ENCODE peak calls at places on chromosome 15, in five cellular contexts. P, S, H, A and R are unnamed samples.

GRCh38 chr15:62928996-62929350 is 113.6 kb upstream of the TPM1 start:
- DNase-seq in S (peak), P (peak), A (no peak), H (peak), R (peak)

GRCh38 chr15:82750831-82751181 is 41.1 kb upstream of the AP3B2 start:
- DNase-seq in S (no peak), P (peak), A (no peak), H (no peak), R (peak)

GRCh38 chr15:44584162-44584749 is 47.3 kb downstream of the EIF3J start:
- DNase-seq in S (peak), P (peak), A (no peak), H (peak), R (peak)

GRCh38 chr15:89017370-89018066 is 70.7 kb upstream of the ABHD2 start:
- DNase-seq in A (peak), H (peak), S (peak), P (peak), R (peak)

GRCh38 chr15:74006774-74007639 is 12.5 kb downstream of the PML start:
- DNase-seq in P (no peak), H (no peak), A (no peak), S (no peak), R (no peak)

GRCh38 chr15:43912991-43913927 is 86.5 kb downstream of the WDR76 start:
- DNase-seq in A (peak), H (peak), S (peak), P (peak), R (peak)

GRCh38 chr15:52483712-52484111 is 45.0 kb downstream of the MYO5A start:
- DNase-seq in P (peak), H (peak), A (no peak), S (no peak), R (peak)

GRCh38 chr15:73518876-73519594 is 76.1 kb downstream of the REC114 start:
- DNase-seq in P (no peak), S (no peak), A (no peak), H (no peak), R (no peak)

GRCh38 chr15:44385344-44385942 is 42.0 kb upstream of the CTDSPL2 start:
- DNase-seq in A (no peak), H (no peak), S (no peak), P (no peak), R (no peak)

GRCh38 chr15:89822951-89823701 is 8.5 kb upstream of the ANPEP start:
- DNase-seq in H (peak), P (peak), A (no peak), S (no peak), R (peak)

GRCh38 chr15:25905140-25905539 is 42.0 kb upstream of the ATP10A start:
- DNase-seq in S (no peak), H (no peak), P (peak), A (peak), R (peak)

GRCh38 chr15:32919749-32920414 is 202.1 kb downstream of the GREM1 start:
- DNase-seq in P (no peak), A (peak), H (no peak), S (no peak), R (no peak)

GRCh38 chr15:63517202-63517601 is 12.8 kb downstream of the USP3 start:
- DNase-seq in H (no peak), S (no peak), A (no peak), P (no peak), R (no peak)

GRCh38 chr15:51776952-51777574 is 25.7 kb downstream of the TMOD2 start:
- DNase-seq in S (peak), H (peak), A (peak), P (peak), R (peak)

GRCh38 chr15:62417444-62417843 is 252.4 kb upstream of the C2CD4B start:
- DNase-seq in H (no peak), A (no peak), P (no peak), S (no peak), R (peak)

GRCh38 chr15:77599899-77600298 is 32.8 kb downstream of the LINGO1 start:
- DNase-seq in P (peak), H (no peak), S (no peak), A (no peak), R (peak)

GRCh38 chr15:43775411-43775965 is 1.3 kb downstream of the ELL3 start:
- DNase-seq in H (peak), S (peak), P (peak), A (no peak), R (peak)

GRCh38 chr15:59372352-59373211 is at the start of gene MYO1E:
- DNase-seq in P (peak), H (peak), A (peak), S (peak), R (peak)

GRCh38 chr15:57470543-57470942 is 94.2 kb downstream of the CGNL1 start:
- DNase-seq in H (no peak), S (no peak), P (no peak), A (no peak), R (no peak)

GRCh38 chr15:91184441-91184840 is 84.4 kb downstream of the SV2B start:
- DNase-seq in H (no peak), A (no peak), P (no peak), S (no peak), R (no peak)

GRCh38 chr15:39235084-39235795 is 345.6 kb upstream of the THBS1 start:
- DNase-seq in A (no peak), S (no peak), H (peak), P (peak), R (peak)

GRCh38 chr15:31392761-31393401 is 66.2 kb downstream of the KLF13 start:
- DNase-seq in P (no peak), A (no peak), S (no peak), H (no peak), R (no peak)

GRCh38 chr15:32993285-32993684 is 201.2 kb downstream of the FMN1 start:
- DNase-seq in A (no peak), S (no peak), H (no peak), P (peak), R (peak)

GRCh38 chr15:23648920-23649515 is 1.4 kb upstream of the MAGEL2 start:
- DNase-seq in A (no peak), P (no peak), S (no peak), H (no peak), R (peak)

GRCh38 chr15:25852696-25853524 is 10.2 kb downstream of the ATP10A start:
- DNase-seq in P (no peak), A (no peak), S (no peak), H (no peak), R (no peak)

GRCh38 chr15:88882745-88883144 is 12.6 kb downstream of the HAPLN3 start:
- DNase-seq in A (no peak), P (peak), H (no peak), S (no peak), R (peak)

GRCh38 chr15:95845862-95846515 is 484.5 kb upstream of the NR2F2 start:
- DNase-seq in A (no peak), H (no peak), P (no peak), S (no peak), R (no peak)

GRCh38 chr15:47951761-47952160 is 169.0 kb upstream of the SLC24A5 start:
- DNase-seq in A (no peak), S (no peak), H (no peak), P (no peak), R (no peak)

GRCh38 chr15:61682891-61683500 is 377.3 kb downstream of the VPS13C start:
- DNase-seq in A (no peak), P (no peak), H (no peak), S (no peak), R (no peak)

GRCh38 chr15:63244399-63244798 is 33.0 kb upstream of the APH1B start:
- DNase-seq in A (no peak), H (peak), S (no peak), P (peak), R (peak)

GRCh38 chr15:90561344-90562244 is 31.9 kb downstream of the CRTC3 start:
- DNase-seq in H (no peak), P (no peak), S (no peak), A (peak), R (no peak)

GRCh38 chr15:60070838-60071493 is 66.9 kb downstream of the FOXB1 start:
- DNase-seq in P (peak), H (peak), A (peak), S (peak), R (peak)

GRCh38 chr15:44598066-44598465 is 61.1 kb downstream of the EIF3J start:
- DNase-seq in A (no peak), S (no peak), H (no peak), P (no peak), R (no peak)

GRCh38 chr15:101489633-101490407 is at the start of gene PCSK6:
- DNase-seq in A (no peak), H (no peak), P (no peak), S (no peak), R (peak)

GRCh38 chr15:98699591-98700424 is 51.5 kb downstream of the IGF1R start:
- DNase-seq in P (no peak), A (no peak), S (no peak), H (no peak), R (no peak)

GRCh38 chr15:47803767-47804166 is 86.5 kb downstream of the SEMA6D start:
- DNase-seq in H (peak), P (peak), S (no peak), A (no peak), R (peak)

GRCh38 chr15:89413877-89414276 is 79.3 kb upstream of the POLG start:
- DNase-seq in S (no peak), H (peak), A (no peak), P (peak), R (peak)

GRCh38 chr15:90956551-90957104 is 1.9 kb downstream of the RCCD1 start:
- DNase-seq in S (no peak), H (peak), A (no peak), P (peak), R (peak)

GRCh38 chr15:92438471-92438870 is 44.8 kb downstream of the ST8SIA2 start:
- DNase-seq in S (no peak), P (no peak), H (peak), A (no peak), R (no peak)

GRCh38 chr15:83854314-83854713 is 200.4 kb downstream of the ADAMTSL3 start:
- DNase-seq in P (peak), S (no peak), A (no peak), H (peak), R (peak)

GRCh38 chr15:65612949-65613348 is 2.0 kb upstream of the INTS14 start:
- DNase-seq in S (no peak), P (no peak), H (no peak), A (no peak), R (no peak)

GRCh38 chr15:65613365-65613764 is 2.4 kb upstream of the INTS14 start:
- DNase-seq in A (no peak), S (no peak), P (no peak), H (no peak), R (no peak)

GRCh38 chr15:65611888-65612615 is 1.1 kb upstream of the INTS14 start:
- DNase-seq in H (no peak), S (no peak), P (no peak), A (no peak), R (no peak)

GRCh38 chr15:65612616-65612946 is 1.6 kb upstream of the INTS14 start:
- DNase-seq in A (no peak), H (peak), P (peak), S (no peak), R (peak)

DNA sequence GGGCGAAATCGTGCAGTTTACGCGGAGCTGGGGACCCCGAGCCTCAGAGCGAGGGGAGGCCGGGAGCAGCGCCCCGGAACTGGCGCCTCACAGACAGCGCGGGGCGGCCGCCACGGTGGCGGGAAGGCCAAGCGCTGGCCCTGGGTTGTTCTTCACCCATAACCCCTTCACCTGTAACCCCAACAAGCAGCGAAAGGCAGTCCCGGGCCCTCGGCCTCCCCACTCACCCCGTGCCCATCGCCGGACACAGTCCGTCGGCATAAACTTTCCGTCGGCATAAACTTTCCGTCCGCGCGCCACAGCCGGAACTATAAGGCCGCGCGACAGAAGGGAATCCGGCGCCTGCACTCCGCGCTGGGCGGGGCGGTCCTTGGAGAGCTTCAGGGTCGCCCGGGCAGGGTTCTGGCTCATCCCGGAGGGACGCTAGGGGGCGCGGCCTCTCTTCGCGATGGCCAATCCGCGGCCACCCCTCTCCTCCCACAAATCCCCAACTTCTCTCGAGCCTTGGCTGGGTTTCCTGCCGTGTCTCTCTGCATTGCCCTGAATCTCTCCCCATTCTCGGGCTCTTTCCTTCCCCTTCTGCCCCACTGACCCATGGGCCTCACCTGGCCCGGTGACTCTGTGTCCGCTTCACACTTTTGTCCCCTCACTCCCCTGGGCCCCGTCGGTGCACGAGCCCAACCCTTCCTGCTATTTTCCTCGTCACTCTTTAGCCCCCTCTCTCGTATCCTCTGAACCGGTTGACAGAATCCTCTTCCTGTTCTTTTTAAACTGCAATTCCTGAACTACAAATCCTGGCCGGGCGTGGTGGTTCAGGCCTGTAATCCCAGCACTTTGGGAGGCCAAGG is at the start of gene INTS14:
- DNase-seq in P (peak), A (peak), H (peak), S (peak), R (peak)
- TF ChIP-seq CTCF in P (peak), A (peak), H (peak), S (peak), R (peak)

GRCh38 chr15:34370643-34371042 is 3.6 kb upstream of the LPCAT4 start:
- DNase-seq in S (no peak), A (no peak), P (no peak), H (no peak), R (no peak)

GRCh38 chr15:34367128-34368081 is at the start of gene LPCAT4:
- DNase-seq in P (peak), A (peak), H (peak), S (peak), R (peak)

GRCh38 chr15:34373951-34374350 is 7.0 kb upstream of the LPCAT4 start:
- DNase-seq in H (no peak), A (no peak), S (no peak), P (no peak), R (no peak)

GRCh38 chr15:34366271-34367043 is 539 bp downstream of the LPCAT4 start:
- DNase-seq in S (no peak), H (peak), A (no peak), P (peak), R (peak)

DNA sequence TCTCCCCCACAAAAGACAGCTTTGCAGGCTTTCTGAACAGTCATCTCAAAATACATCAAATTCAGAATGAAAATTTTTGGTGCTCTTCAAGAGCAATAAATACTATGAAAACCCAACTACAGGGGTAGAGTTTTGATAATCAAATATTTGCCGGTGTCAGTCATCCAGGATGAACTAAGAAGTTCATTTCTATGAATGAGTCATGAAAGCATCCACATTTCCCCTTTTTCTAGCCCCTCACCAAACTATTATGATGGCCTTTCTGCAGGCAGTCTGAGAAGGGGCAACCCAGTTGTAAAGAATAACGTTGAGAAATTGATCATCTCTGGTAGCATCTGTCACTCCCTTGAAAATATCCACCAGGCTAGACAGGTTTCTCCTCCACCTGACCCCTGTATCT is 3.1 kb upstream of the LPCAT4 start:
- DNase-seq in P (no peak), H (no peak), A (no peak), S (no peak), R (no peak)
- H3K4me3 ChIP-seq in P (no peak), H (no peak), A (no peak), S (no peak), R (no peak)

GRCh38 chr15:78791357-78791756 is 19.9 kb downstream of the ADAMTS7 start:
- DNase-seq in H (no peak), S (no peak), P (no peak), A (no peak), R (no peak)

GRCh38 chr15:78789615-78790014 is 21.6 kb downstream of the ADAMTS7 start:
- DNase-seq in A (no peak), P (no peak), H (no peak), S (no peak), R (no peak)

GRCh38 chr15:78795043-78795442 is 16.2 kb downstream of the ADAMTS7 start:
- DNase-seq in S (no peak), H (no peak), A (no peak), P (no peak), R (no peak)

GRCh38 chr15:78788261-78788660 is 23.0 kb downstream of the ADAMTS7 start:
- DNase-seq in A (no peak), H (no peak), P (no peak), S (no peak), R (no peak)

DNA sequence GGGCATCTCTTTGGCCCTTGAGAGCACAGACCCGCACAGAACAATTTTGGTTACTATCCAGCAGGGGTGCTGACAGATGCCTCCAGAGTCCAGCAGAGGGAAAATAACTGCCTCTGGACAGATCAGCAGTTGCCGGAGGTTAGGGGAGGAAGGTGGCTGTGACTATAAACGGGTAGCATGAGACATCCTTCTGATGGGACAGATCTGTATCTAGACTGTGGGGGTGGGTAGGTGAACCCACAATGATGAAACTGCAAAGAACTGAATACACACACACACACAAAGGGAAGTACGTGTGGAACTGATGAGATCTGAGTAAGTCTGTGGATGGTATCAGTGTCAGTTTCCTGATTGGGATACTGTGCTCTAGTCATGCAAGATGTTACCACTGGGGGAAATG is 21.2 kb downstream of the ADAMTS7 start:
- DNase-seq in S (no peak), A (no peak), P (no peak), H (no peak), R (no peak)
- TF ChIP-seq CTCF in S (no peak), A (no peak), P (no peak), H (no peak), R (no peak)

GRCh38 chr15:40938530-40938870 is 9.4 kb downstream of the DLL4 start:
- DNase-seq in P (no peak), A (no peak), S (no peak), H (no peak), R (no peak)
- H3K4me3 ChIP-seq in P (no peak), A (no peak), S (no peak), H (no peak), R (no peak)

GRCh38 chr15:68606332-68606731 is 27.5 kb downstream of the CORO2B start:
- DNase-seq in P (no peak), H (no peak), S (no peak), A (no peak), R (no peak)

GRCh38 chr15:68599560-68600071 is 20.8 kb downstream of the CORO2B start:
- DNase-seq in A (no peak), S (no peak), P (no peak), H (no peak), R (no peak)

GRCh38 chr15:68602484-68603240 is 23.9 kb downstream of the CORO2B start:
- DNase-seq in S (no peak), P (no peak), A (no peak), H (no peak), R (no peak)

GRCh38 chr15:68601206-68602197 is 22.7 kb downstream of the CORO2B start:
- DNase-seq in H (no peak), P (no peak), S (no peak), A (no peak), R (no peak)

DNA sequence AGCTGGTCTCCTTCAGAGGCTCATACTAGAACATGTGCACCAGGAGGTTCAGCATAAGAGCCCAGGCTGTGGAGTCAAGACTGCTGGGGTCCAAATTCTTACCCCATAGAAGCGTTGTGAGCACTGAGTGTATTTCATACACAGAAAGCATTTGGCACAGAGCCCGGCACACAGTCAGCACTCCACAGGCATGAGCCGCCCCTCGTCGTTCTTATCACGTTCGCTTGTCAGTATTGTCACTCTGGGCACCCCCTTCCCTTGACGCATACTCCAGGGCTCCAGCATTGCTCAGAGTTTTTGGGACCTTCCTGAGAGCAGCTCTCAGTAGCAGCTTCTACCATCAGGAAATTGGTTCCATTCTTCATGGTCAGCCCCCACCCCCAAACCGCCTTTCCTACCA is 25.2 kb downstream of the CORO2B start:
- DNase-seq in A (no peak), H (no peak), S (no peak), P (no peak), R (no peak)
- TF ChIP-seq CTCF in A (no peak), H (no peak), S (no peak), P (no peak), R (no peak)